ENCODE peak calls at places on chromosome 10, in ten cellular contexts. F, V, I, Y, M, E, J, S, A and G are unnamed samples.

GRCh38 chr10:61835069-61835908 is 66.2 kb upstream of the ARID5B start:
- DNase-seq in V (no peak), S (peak), E (no peak), F (no peak), I (no peak), A (no peak), J (peak), M (no peak), Y (peak), G (no peak)

GRCh38 chr10:72248477-72249151 is 25.1 kb upstream of the DDIT4 start:
- DNase-seq in Y (peak), J (no peak), S (no peak), V (peak), M (peak), F (peak), A (peak), I (peak), E (no peak), G (peak)

GRCh38 chr10:92238586-92239098 is 52.2 kb downstream of the CPEB3 start:
- DNase-seq in Y (no peak), I (peak), V (no peak), J (no peak), E (peak), A (peak), F (no peak), M (no peak), S (no peak), G (no peak)

GRCh38 chr10:29276251-29276850 is 12.5 kb upstream of the LYZL1 start:
- DNase-seq in M (no peak), A (no peak), S (no peak), V (no peak), J (no peak), E (no peak), Y (no peak), I (no peak), F (no peak), G (no peak)

GRCh38 chr10:98886686-98887085 is 349.0 kb downstream of the HPSE2 start:
- DNase-seq in F (no peak), I (no peak), J (no peak), M (no peak), S (no peak), Y (no peak), E (no peak), V (no peak), A (no peak), G (no peak)

GRCh38 chr10:94129393-94130130 is 135.8 kb downstream of the PLCE1 start:
- DNase-seq in F (no peak), I (no peak), V (no peak), E (no peak), S (no peak), J (no peak), M (no peak), A (no peak), Y (no peak), G (no peak)

GRCh38 chr10:87767253-87767652 is 50.8 kb downstream of the ATAD1 start:
- DNase-seq in V (no peak), A (no peak), J (no peak), S (peak), Y (no peak), E (no peak), I (no peak), F (no peak), M (no peak), G (no peak)

GRCh38 chr10:3043512-3044368 is 23.6 kb upstream of the PFKP start:
- DNase-seq in F (no peak), A (no peak), E (peak), M (no peak), V (peak), Y (peak), S (peak), J (peak), I (peak), G (peak)

GRCh38 chr10:43606323-43607198 is at the start of gene ZNF485:
- DNase-seq in M (peak), V (peak), J (peak), S (peak), I (peak), E (no peak), Y (peak), F (peak), A (peak), G (peak)

GRCh38 chr10:33485276-33485675 is 150.8 kb upstream of the NRP1 start:
- DNase-seq in M (no peak), F (no peak), Y (no peak), V (no peak), J (no peak), I (no peak), E (no peak), S (no peak), A (no peak), G (no peak)

GRCh38 chr10:97673736-97674525 is 13.1 kb downstream of the AVPI1 start:
- DNase-seq in A (no peak), I (no peak), V (peak), M (no peak), Y (no peak), E (no peak), J (no peak), F (no peak), S (no peak), G (no peak)

GRCh38 chr10:600876-601275 is 88.6 kb downstream of the DIP2C start:
- DNase-seq in F (no peak), Y (no peak), I (no peak), S (no peak), E (no peak), V (no peak), A (no peak), M (no peak), J (no peak), G (no peak)

GRCh38 chr10:11430421-11431275 is 180.8 kb downstream of the USP6NL start:
- DNase-seq in M (peak), E (no peak), Y (no peak), S (no peak), J (no peak), A (no peak), V (no peak), I (no peak), F (no peak), G (no peak)

GRCh38 chr10:123614888-123615287 is 51.3 kb upstream of the GPR26 start:
- DNase-seq in Y (peak), F (peak), A (peak), S (peak), V (peak), J (no peak), E (peak), M (peak), I (peak), G (peak)